ENCODE peak calls at places on chromosomes 5 and 9, in five cellular contexts. B is left colon; T is AG09309; K is stimulated activated CD8-positive, alpha-beta memory T cell treated with anti-CD3 and anti-CD28 coated beads, Interleukin-15, amount 100 ng/mL, for 24 hours; D is lower lobe of right lung. G is an unnamed sample.

GRCh38 chr9:116087751-116088194 is 65.8 kb upstream of the PAPPA start:
- DNase-seq in B (no peak), T (no peak), K (no peak), D (no peak), G (no peak)

GRCh38 chr5:57499262-57500050 is 16.8 kb upstream of the ACTBL2 start:
- DNase-seq in B (no peak), T (no peak), K (no peak), D (no peak), G (no peak)

GRCh38 chr5:158234323-158235158 is 375.6 kb upstream of the CLINT1 start:
- DNase-seq in B (no peak), T (no peak), K (no peak), D (no peak), G (no peak)

GRCh38 chr9:89661391-89661949 is 56.7 kb downstream of the GADD45G start:
- DNase-seq in B (peak; percentile 71), T (no peak), K (no peak), D (peak; percentile 66), G (no peak)

GRCh38 chr5:42929871-42930270 is 110.2 kb downstream of the ANXA2R start:
- DNase-seq in B (no peak), T (no peak), K (no peak), D (no peak), G (no peak)

GRCh38 chr9:96150324-96151023 is 151.5 kb downstream of the HSD17B3 start:
- DNase-seq in B (no peak), T (no peak), K (no peak), D (no peak), G (no peak)

GRCh38 chr9:77063645-77064285 is 44.3 kb downstream of the FOXB2 start:
- DNase-seq in B (no peak), T (peak; percentile 46), K (no peak), D (no peak), G (no peak)

GRCh38 chr5:15499528-15500325 is at the start of gene FBXL7:
- DNase-seq in B (peak; percentile 56), T (no peak), K (no peak), D (peak; percentile 79), G (peak; percentile 90)

GRCh38 chr5:132754947-132755346 is 7.7 kb downstream of the CCNI2 start:
- DNase-seq in B (no peak), T (no peak), K (no peak), D (no peak), G (no peak)

GRCh38 chr5:150519560-150519945 is 11.6 kb downstream of the NDST1 start:
- DNase-seq in B (no peak), T (no peak), K (no peak), D (no peak), G (no peak)

GRCh38 chr9:76200730-76201129 is 193.5 kb downstream of the RFK start:
- DNase-seq in B (no peak), T (no peak), K (no peak), D (no peak), G (no peak)

GRCh38 chr5:109329296-109330252 is 80.2 kb downstream of the PJA2 start:
- DNase-seq in B (no peak), T (peak; percentile 40), K (no peak), D (no peak), G (no peak)

GRCh38 chr5:68680376-68680775 is 413.4 kb upstream of the SLC30A5 start:
- DNase-seq in B (no peak), T (peak; percentile 18), K (no peak), D (no peak), G (no peak)

GRCh38 chr5:169460896-169461295 is 122.7 kb upstream of the SPDL1 start:
- DNase-seq in B (no peak), T (peak; percentile 20), K (no peak), D (no peak), G (no peak)

GRCh38 chr9:131804826-131805225 is 65.0 kb upstream of the RAPGEF1 start:
- DNase-seq in B (no peak), T (no peak), K (no peak), D (no peak), G (no peak)

GRCh38 chr9:131546336-131547084 is 1.2 kb downstream of the PRRT1B start:
- DNase-seq in B (no peak), T (no peak), K (no peak), D (no peak), G (no peak)

GRCh38 chr5:71891856-71892255 is 172.8 kb downstream of the CARTPT start:
- DNase-seq in B (no peak), T (no peak), K (no peak), D (no peak), G (no peak)

GRCh38 chr5:72224946-72225427 is 95.1 kb downstream of the MRPS27 start:
- DNase-seq in B (no peak), T (no peak), K (no peak), D (no peak), G (no peak)

GRCh38 chr9:106717686-106718085 is 145.3 kb upstream of the ZNF462 start:
- DNase-seq in B (no peak), T (peak; percentile 10), K (no peak), D (no peak), G (no peak)

GRCh38 chr9:69768101-69768500 is 8.3 kb upstream of the PTAR1 start:
- DNase-seq in B (no peak), T (no peak), K (no peak), D (no peak), G (no peak)

GRCh38 chr5:129945779-129946270 is 41.6 kb downstream of the CHSY3 start:
- DNase-seq in B (no peak), T (peak; percentile 29), K (no peak), D (no peak), G (no peak)

GRCh38 chr5:81232449-81233079 is 558 bp upstream of the CKMT2 start:
- DNase-seq in B (peak; percentile 37), T (peak; percentile 2), K (no peak), D (no peak), G (peak; percentile 87)

GRCh38 chr9:30504502-30504905 is 1879.9 kb upstream of the ACO1 start:
- DNase-seq in B (no peak), T (no peak), K (no peak), D (no peak), G (no peak)